ENCODE peak calls at places on chromosomes 16 and 17, in seven cellular contexts. L, F, Z, R, O, P and G are unnamed samples.

GRCh38 chr16:2971985-2972784 is 3.0 kb downstream of the PAQR4 start:
- DNase-seq in R (no peak), O (no peak), P (no peak), F (no peak), Z (no peak), L (no peak), G (no peak)

GRCh38 chr17:80146121-80147034 is 550 bp downstream of the EIF4A3 start:
- DNase-seq in F (no peak), L (peak), R (peak), Z (no peak), P (no peak), O (no peak), G (peak)

GRCh38 chr17:11264183-11264871 is 23.3 kb downstream of the SHISA6 start:
- DNase-seq in Z (no peak), F (no peak), O (no peak), P (no peak), L (no peak), R (no peak), G (peak)

GRCh38 chr16:86571197-86571915 is 4.7 kb downstream of the FOXC2 start:
- DNase-seq in O (no peak), L (no peak), R (no peak), Z (no peak), F (no peak), P (no peak), G (peak)

GRCh38 chr17:14442798-14443553 is 142.1 kb downstream of the HS3ST3B1 start:
- DNase-seq in F (no peak), R (no peak), Z (peak), O (no peak), L (no peak), P (no peak), G (no peak)

GRCh38 chr17:58365185-58365979 is 13.4 kb upstream of the SUPT4H1 start:
- DNase-seq in Z (no peak), P (no peak), O (no peak), F (no peak), L (no peak), R (no peak), G (no peak)

GRCh38 chr17:6157716-6158115 is 87.5 kb downstream of the WSCD1 start:
- DNase-seq in R (no peak), P (no peak), O (no peak), L (no peak), F (no peak), Z (no peak), G (no peak)

GRCh38 chr17:81241648-81242420 is 2.7 kb downstream of the NDUFAF8 start:
- DNase-seq in L (peak), R (peak), O (peak), P (peak), Z (peak), F (no peak), G (peak)

GRCh38 chr17:38550661-38551060 is 55.1 kb downstream of the SRCIN1 start:
- DNase-seq in R (no peak), L (peak), O (peak), P (peak), F (peak), Z (peak), G (peak)

GRCh38 chr17:41393294-41393693 is 4.1 kb downstream of the KRT31 start:
- DNase-seq in L (peak), P (no peak), R (no peak), O (peak), Z (no peak), F (no peak), G (peak)

GRCh38 chr17:35433075-35433894 is 985 bp upstream of the SLFN12 start:
- DNase-seq in O (peak), R (peak), P (peak), L (peak), F (peak), Z (peak), G (peak)
- TF ChIP-seq CTCF in O (peak), R (peak), P (no peak), L (peak), F (no peak), Z (peak), G (peak)

DNA sequence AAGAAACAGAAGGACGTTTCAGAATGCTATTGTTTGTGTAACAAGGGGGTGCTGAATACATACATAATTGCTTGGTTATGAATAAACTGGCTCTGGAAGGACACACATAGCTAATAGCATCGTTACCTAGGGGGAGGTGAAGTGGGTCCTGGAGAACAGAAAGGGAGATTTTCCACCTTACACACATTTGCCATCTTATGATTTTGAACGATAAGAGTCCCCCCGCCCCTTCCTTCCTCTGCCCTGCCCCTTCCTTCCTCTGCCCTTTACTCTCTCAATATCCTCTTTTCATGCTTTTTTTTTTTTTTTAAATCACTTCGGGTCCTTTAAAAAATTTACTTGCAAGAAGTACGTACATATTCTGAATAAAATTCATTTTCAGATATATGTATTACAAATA is 902 bp upstream of the DHRS7B start:
- DNase-seq in L (no peak), F (no peak), O (no peak), Z (no peak), P (no peak), R (no peak), G (no peak)
- H3K4me3 ChIP-seq in L (peak), F (peak), O (no peak), Z (no peak), P (no peak), R (no peak), G (no peak)

DNA sequence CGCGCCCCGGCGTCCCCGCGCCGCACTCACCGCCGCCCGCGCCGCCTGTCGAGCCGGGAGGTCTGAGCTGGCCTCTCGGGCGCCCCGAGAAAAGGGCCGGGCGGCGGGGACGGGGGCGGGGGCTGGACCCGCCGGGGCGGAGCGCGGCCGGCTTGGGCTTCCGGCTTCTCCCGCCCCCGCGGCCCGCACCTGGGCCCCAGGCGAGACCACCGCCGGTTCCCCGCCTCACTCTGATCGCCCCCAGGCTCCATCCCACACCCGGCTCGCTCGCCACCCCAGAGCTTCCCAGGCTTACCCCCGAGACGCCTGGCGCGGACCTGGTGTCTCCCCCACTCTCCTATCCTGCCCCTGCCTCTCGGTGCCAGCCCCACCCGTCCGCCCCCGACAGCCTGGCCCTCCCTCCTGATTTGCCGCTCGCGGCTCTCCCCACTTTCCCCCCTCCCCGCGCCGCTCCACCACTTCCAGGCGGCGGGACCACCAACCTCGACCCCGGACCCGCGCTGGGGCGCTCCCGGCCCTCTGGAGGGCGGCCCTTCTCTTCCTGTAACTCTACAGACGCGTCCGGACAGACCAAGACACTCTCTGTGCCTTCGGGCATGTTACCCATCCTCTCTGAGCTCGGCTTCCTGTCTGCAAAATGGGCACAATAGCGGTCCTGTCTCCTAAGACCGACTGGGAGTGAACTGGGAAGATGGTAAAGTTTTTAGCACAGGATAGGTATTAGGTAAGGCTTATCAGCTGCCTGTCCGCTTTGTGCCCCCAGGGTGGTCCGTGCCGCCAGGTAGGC is at the start of gene LITAF:
- DNase-seq in P (peak), Z (no peak), F (peak), L (peak), R (peak), O (peak), G (peak)
- TF ChIP-seq CTCF in P (peak), Z (no peak), F (no peak), L (peak), R (no peak), O (no peak), G (no peak)

GRCh38 chr16:1311738-1312458 is 2.5 kb downstream of the UBE2I start:
- DNase-seq in P (no peak), F (no peak), L (peak), Z (no peak), O (peak), R (no peak), G (peak)
- H3K4me3 ChIP-seq in P (peak), F (peak), L (peak), Z (peak), O (peak), R (peak), G (peak)

DNA sequence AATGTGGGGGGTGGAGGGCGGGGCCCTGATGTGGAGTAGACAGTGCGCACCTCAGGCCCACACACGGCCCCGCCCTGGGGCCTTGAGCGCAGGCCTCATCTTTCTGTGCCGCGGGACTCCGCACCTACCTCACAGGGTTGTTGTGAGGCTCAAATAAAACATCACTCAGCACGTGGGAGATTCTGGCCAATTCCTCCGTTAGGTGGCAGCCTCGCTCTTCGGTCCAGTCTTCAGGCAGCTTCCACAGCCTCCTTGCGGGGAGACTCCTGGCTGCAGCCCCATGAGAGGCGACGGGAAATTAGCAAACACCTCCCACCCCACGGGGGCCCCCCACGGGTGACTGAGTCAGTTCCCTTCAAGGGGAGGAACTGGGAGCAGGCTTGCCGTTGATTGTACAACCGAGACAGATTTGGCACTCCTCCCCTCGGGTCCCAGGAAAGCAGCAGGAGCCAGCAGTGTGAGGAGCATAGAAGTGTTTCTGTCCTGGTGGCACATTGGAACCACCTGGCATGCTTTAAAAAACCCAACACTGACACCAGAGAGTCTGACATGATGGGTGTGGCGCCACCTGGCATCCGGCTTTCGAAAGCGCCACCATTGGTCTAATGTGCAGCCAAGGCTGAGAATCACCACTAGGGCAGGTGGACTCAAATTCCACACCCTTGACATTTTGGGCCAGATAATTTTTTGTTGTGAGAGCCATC is 7.6 kb downstream of the MRM1 start:
- DNase-seq in O (peak), L (peak), R (peak), P (peak), F (peak), Z (peak), G (peak)
- TF ChIP-seq CTCF in O (peak), L (peak), R (peak), P (peak), F (no peak), Z (peak), G (peak)

DNA sequence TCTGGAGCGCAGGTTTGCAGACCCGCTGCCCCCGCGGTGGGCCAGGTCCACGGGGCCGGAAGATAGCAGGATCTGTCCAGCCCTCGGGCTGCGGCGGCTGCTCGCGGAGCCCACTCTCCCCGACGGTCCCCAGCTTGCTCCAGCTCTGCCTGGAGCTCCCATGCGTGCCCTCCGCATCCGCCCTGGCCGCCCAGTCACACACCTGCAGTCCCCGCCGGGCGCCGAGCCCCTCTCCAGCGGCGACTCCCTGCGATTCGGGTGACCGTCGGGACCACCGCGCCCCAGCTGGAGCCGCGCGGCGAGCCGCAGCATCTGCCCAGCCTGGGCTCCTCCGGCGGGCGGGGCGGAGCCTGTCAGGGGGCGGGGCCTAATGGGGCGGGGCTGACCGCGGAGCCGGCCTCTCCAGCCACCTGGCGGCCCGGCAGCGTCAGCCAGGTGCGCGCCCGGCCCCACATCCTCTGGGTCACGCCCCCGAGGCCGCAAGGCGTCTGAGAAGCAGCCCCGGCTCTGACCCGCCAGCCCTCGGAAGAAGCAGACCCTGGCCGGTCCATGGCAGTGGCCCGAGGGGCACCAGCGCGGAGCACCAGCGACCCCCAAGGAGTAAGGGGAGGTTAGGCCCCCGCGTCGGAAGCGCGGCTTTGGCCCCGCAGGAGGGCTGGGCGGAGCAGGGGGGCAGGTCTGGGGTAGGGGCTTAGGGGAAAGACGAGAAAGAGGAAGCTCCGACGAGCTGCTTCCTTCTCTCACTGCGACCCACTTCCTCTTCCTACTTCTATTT is at the start of gene PIK3R5:
- DNase-seq in P (no peak), L (no peak), F (peak), R (peak), O (no peak), Z (no peak), G (no peak)
- H3K4me3 ChIP-seq in P (peak), L (peak), F (peak), R (no peak), O (no peak), Z (no peak), G (no peak)

DNA sequence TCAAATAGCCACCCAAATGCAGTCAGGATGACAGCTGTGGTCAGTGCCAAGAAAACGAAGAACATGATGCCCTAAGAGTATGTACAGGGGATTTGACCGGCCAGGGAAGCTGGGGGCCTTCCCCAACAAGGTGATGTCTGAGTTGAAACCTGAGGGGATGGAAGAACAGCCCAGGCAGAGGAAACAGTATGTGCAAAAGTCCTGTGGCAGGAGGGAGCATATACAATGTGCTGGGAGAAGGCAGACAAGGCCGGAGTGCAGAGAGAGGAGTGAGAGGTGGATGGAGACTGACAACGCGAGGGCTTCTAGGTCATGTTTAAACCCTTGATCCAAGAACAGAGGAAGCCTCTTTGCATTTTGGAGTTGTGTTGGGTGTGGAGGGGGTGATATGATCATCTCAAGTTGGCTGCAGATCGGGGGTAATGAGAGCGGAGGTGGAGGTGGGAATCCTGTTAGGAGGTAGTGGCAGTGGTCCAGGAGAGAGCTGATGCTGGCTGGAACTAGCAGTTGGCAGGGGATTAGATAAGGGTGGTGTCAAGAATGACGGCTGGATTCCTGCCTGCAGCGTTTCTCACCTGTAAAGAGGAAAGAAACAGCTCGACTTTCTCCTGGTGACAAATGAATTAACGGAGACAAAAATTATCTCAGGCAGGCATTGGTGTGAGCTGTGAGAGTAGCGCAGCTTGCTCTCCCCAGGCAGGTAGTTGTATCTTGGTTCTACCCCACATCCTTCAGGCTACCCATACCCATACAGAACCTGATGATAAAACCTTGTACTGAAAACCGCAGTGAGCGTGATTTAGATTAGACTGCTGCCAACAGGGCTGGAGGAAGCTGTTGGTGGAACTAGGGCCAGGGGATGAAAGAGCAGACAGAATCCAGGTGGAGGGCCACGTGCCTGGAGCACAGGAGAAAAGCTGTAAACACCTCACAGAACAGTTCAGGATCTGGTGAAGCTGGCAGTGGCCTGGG is 37.2 kb upstream of the NGFR start:
- DNase-seq in O (no peak), R (no peak), P (peak), F (peak), L (no peak), Z (no peak), G (no peak)
- TF ChIP-seq CTCF in O (no peak), R (no peak), P (no peak), F (no peak), L (no peak), Z (no peak), G (no peak)